ENCODE peak calls at places on chromosomes 5 and 9, in five cellular contexts. D, J, V, S and P are unnamed samples. For H3K4me1, the result is how much of the 10 kb centered on the place peaks cover.

GRCh38 chr5:67414712-67415111 is 218.1 kb upstream of the CD180 start:
- DNase-seq in D (no peak), J (no peak), V (no peak), S (no peak), P (no peak)

GRCh38 chr9:134301387-134302129 is 24.7 kb upstream of the RXRA start:
- DNase-seq in D (peak), J (peak), V (peak), S (no peak), P (peak)

GRCh38 chr5:179732918-179733763 is 519 bp downstream of the MAML1 start:
- DNase-seq in D (peak), J (peak), V (no peak), S (peak), P (peak)

GRCh38 chr5:148388692-148389091 is 4.9 kb downstream of the FBXO38 start:
- DNase-seq in D (no peak), J (peak), V (no peak), S (no peak), P (no peak)

GRCh38 chr9:135703726-135704125 is 1.7 kb downstream of the KCNT1 start:
- DNase-seq in D (no peak), J (no peak), V (no peak), S (no peak), P (no peak)

GRCh38 chr5:33891731-33892418 is at the start of gene ADAMTS12:
- DNase-seq in D (no peak), J (peak), V (peak), S (no peak), P (peak)

GRCh38 chr9:130451004-130451390 is 6.2 kb downstream of the ASS1 start:
- DNase-seq in D (no peak), J (no peak), V (no peak), S (no peak), P (peak)

GRCh38 chr5:137372386-137373160 is 126.6 kb downstream of the SPOCK1 start:
- DNase-seq in D (no peak), J (no peak), V (no peak), S (no peak), P (no peak)

GRCh38 chr5:34026089-34026761 is 16.8 kb downstream of the C1QTNF3 start:
- DNase-seq in D (no peak), J (peak), V (no peak), S (no peak), P (no peak)

GRCh38 chr5:140855772-140856674 is at the start of gene PCDHA10:
- DNase-seq in D (no peak), J (peak), V (peak), S (peak), P (no peak)

GRCh38 chr5:69231851-69232250 is 2.8 kb upstream of the CDK7 start:
- DNase-seq in D (no peak), J (no peak), V (no peak), S (no peak), P (no peak)

DNA sequence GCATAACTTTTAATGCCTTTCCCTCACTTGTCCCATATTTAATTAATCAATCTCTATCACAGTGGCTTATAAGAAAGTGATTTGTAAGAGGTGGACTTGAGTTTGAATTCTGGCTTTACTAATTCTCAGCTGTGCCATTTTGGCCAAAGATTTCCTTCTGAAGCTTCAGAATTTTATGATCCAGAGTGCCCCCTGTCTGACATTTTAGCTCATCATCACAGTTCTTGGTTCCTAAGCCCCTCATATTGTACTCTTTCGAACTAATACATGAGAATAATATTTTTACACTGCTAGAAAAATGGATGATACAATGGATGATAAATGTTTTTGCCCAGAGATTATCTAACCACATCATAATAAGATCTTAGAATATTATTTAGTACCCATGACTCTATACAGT is 1014.1 kb downstream of the PTPRD start:
- DNase-seq in D (no peak), J (no peak), V (no peak), S (no peak), P (no peak)
- TF ChIP-seq CTCF in D (no peak), J (no peak), V (no peak), S (no peak), P (no peak)

GRCh38 chr5:1096792-1097191 is 15.1 kb downstream of the SLC12A7 start:
- DNase-seq in D (no peak), J (no peak), V (no peak), S (no peak), P (no peak)

GRCh38 chr5:1097381-1097893 is 14.4 kb downstream of the SLC12A7 start:
- DNase-seq in D (no peak), J (no peak), V (no peak), S (no peak), P (no peak)

GRCh38 chr5:1099931-1100651 is 11.8 kb downstream of the SLC12A7 start:
- DNase-seq in D (peak), J (no peak), V (no peak), S (no peak), P (no peak)

GRCh38 chr5:1100652-1101574 is 10.9 kb downstream of the SLC12A7 start:
- DNase-seq in D (no peak), J (no peak), V (no peak), S (no peak), P (no peak)

GRCh38 chr5:1098986-1099597 is 12.8 kb downstream of the SLC12A7 start:
- DNase-seq in D (no peak), J (no peak), V (no peak), S (no peak), P (no peak)
- H3K4me3 ChIP-seq in D (no peak), J (no peak), V (no peak), S (no peak), P (peak)

DNA sequence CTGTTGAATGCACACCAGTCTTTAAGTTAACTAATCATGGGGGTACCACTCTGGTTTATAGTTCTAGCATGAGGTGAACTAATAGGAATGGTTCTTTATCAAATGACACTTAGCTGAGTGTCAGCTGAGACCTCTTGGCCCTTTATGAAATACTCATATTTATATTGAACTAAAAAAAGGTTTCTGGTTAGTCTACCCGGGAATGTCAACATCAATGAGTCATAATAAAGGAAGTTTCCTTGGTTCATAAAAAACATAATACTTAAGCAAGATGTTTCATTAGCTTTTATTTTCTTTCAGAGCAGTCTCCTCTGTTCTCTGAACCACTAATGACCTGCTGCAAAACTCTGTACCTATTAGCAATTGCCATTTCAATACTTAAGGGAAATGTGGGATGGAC is 13.7 kb downstream of the DAB2 start:
- DNase-seq in D (no peak), J (no peak), V (no peak), S (peak), P (no peak)
- H3K4me1 ChIP-seq in D (under half), J (under half), V (under half), S (under half), P (half or more)

GRCh38 chr5:160605266-160605665 is 183.6 kb downstream of the PTTG1 start:
- DNase-seq in D (no peak), J (no peak), V (no peak), S (no peak), P (no peak)
- TF ChIP-seq CTCF in D (no peak), J (no peak), V (no peak), S (no peak), P (no peak)

GRCh38 chr5:76062502-76062901 is 20.7 kb upstream of the SV2C start:
- DNase-seq in D (no peak), J (no peak), V (no peak), S (no peak), P (no peak)
- H3K4me3 ChIP-seq in D (no peak), J (no peak), V (no peak), S (no peak), P (no peak)

GRCh38 chr9:128390813-128391711 is 19.9 kb downstream of the URM1 start:
- DNase-seq in D (no peak), J (no peak), V (no peak), S (no peak), P (no peak)

GRCh38 chr9:128393171-128393761 is 22.1 kb downstream of the URM1 start:
- DNase-seq in D (no peak), J (no peak), V (no peak), S (no peak), P (no peak)

GRCh38 chr9:128390150-128390812 is 19.1 kb downstream of the URM1 start:
- DNase-seq in D (no peak), J (no peak), V (no peak), S (no peak), P (no peak)

GRCh38 chr9:128392302-128393152 is 21.4 kb downstream of the URM1 start:
- DNase-seq in D (no peak), J (no peak), V (no peak), S (no peak), P (no peak)

DNA sequence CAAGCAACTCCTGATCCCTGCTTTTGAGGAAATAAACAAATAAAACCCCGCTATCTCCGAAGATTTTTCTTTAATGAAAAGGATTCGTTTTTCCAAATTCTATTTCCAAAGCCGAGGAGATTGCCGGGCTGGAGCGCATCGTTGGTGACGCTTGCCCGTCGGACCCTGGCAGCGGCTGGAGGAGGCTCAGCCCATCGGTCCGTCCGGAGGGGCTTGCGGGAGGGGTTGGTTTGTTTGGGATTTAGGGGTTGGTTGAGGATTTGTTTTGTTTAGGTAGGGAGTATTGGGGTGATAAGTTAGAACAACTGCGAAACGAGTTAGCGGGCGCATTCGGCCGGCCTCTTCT is 20.8 kb downstream of the URM1 start:
- DNase-seq in D (no peak), J (no peak), V (no peak), S (no peak), P (no peak)
- H3K4me1 ChIP-seq in D (under half), J (under half), V (under half), S (under half), P (under half)

DNA sequence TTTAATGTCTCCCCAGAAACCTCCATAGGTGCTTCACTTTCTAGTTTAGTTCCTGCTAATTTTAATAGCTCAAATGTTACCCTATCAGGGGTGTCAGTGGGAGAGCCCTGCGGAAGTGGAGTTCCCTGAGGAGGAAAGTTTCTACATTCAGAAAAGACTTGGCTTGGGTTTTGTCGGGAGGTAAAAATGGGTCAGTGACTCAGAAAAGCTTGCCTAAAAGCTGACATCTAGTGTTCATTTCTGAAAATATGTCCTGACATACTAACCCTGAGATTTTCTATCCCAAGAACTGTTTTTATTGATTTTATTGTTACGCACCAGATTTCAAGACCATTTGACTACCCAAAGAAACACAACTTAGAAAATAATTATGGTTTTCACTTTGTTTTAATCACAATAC is 40.9 kb upstream of the GLDC start:
- DNase-seq in D (no peak), J (peak), V (no peak), S (peak), P (no peak)
- TF ChIP-seq CTCF in D (no peak), J (peak), V (no peak), S (no peak), P (peak)

DNA sequence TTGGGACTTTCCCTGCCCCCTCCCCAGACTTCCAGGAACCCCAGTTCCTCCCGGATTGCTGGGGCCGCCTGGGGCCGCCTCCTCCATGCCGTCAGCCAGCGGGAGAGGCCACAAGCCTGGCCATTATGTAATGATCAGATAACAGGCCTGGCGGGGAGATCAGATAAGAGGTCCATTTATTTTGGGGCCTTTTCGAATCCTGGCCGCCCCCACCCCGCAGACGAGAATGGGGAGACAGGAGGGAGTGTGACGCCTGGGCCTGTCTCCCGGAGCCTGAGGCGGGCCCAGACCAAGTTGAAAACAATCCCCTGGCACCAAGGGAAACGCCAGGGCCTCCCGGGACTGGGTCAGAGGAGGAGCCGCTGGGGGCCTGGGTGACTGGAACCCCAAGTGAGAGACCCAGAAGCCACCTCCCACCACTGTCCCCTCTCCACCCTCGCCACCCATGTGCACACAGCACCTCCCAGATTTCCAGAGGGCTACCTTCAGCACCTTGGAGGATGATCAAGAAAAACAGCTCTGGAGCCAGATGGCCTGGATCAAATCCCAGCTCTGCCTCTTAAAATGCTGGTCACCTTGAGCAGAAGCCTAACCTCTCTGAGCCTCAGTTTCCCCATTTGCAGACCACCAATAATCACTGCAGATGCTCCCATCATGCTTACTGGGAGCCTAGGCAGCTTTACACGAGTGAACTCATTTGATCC is 7.9 kb downstream of the ENG start:
- DNase-seq in D (no peak), J (peak), V (peak), S (peak), P (peak)
- H3K4me3 ChIP-seq in D (no peak), J (no peak), V (peak), S (peak), P (peak)

GRCh38 chr5:172866802-172867748 is 33.0 kb downstream of the ERGIC1 start:
- DNase-seq in D (no peak), J (peak), V (peak), S (no peak), P (peak)

GRCh38 chr5:172868436-172868923 is 34.4 kb downstream of the ERGIC1 start:
- DNase-seq in D (no peak), J (no peak), V (no peak), S (peak), P (no peak)

GRCh38 chr5:172868924-172869565 is 35.0 kb downstream of the ERGIC1 start:
- DNase-seq in D (no peak), J (peak), V (peak), S (peak), P (peak)

GRCh38 chr5:172866378-172866777 is 32.3 kb downstream of the ERGIC1 start:
- DNase-seq in D (no peak), J (no peak), V (no peak), S (no peak), P (no peak)

DNA sequence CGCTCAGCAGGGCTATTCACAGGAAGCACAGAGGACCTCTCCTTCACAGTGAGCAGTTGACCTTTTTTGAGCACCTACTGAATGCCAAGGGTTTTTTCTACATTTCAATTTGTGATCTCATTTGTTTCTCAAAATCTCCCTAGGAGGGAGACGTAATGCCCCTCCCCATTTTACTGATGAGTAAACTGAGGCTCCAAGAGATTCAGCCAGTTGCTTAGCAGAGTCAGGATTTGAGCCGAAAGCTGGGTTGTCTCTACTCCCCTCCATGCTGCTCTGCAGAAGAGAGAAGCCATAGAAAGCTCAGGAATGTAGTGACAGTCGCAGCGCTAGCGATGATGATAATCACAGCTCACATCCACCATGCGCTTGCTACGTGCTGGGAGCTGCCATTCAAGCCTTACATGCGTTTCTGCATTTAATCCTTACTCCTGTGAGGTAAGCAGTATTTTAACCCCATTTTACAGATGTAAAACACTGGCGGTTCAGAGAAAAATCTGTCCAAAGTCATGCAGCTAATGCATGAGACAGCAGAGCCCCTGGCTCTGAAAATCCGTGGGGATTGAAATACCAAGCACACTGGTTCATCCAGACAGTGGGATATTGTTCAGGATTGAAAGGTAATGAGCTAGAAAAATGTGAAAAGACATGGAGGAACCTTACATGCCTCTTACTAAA is 33.8 kb downstream of the ERGIC1 start:
- DNase-seq in D (no peak), J (no peak), V (no peak), S (no peak), P (no peak)
- H3K4me1 ChIP-seq in D (under half), J (half or more), V (half or more), S (half or more), P (half or more)

DNA sequence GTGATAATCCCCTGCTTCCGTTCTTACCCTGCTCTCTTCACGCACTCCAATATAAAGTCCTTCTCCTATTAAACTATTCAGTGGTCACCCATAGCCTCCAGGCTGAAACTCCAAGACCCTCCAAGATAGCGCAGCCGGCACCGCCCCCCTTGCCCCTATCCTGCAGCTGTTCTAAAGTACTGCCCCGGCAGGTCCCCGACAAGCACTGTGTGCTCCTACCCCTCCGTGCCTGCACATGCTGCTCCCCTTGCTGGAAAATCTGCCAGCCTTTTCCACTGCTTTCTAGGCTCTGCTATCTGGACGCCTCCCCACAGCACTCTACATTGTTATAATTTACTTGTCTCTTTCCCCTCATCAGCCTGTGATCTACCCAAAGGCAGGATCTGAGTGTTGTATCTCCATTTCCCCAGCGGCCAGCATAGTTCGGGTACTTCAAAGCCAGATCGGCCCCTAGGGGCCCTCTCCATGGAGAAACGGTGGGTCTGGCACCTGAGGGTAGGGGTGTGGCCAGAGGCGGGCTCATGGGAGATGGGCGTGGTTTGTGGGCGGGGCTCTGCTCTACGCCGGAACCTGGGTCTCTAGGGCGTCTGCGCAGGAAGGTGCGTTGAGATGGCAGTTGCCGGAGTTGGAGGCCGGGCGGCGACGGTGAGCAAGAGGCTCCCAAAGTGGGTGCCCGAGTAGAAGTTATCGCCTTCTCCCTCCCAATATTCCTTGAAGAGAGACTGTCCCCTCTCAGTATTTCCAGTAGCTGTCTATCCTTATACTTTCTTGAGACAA is 83.5 kb upstream of the RUSC2 start:
- DNase-seq in D (peak), J (peak), V (peak), S (no peak), P (no peak)
- TF ChIP-seq CTCF in D (no peak), J (no peak), V (no peak), S (no peak), P (no peak)